ENCODE peak calls at places on chromosomes 1 and 21, in nine cellular contexts. One of them, this sample, is unnamed.

GRCh38 chr1:102879439-102879993 is 228.8 kb downstream of the COL11A1 start:
- DNase-seq in fibroblast of lung: peak; percentile 38
- DNase-seq in psoas muscle: no peak
- DNase-seq in ovary: no peak
- DNase-seq in upper lobe of right lung: no peak
- DNase-seq in OCI-LY7: no peak
- DNase-seq in pancreas: no peak
- DNase-seq in esophagus muscularis mucosa: no peak
- DNase-seq in PC-9: peak; percentile 82
- DNase-seq in this sample: no peak

GRCh38 chr21:44736291-44737004 is 25.1 kb upstream of the TSPEAR start:
- DNase-seq in OCI-LY7: no peak
- DNase-seq in esophagus muscularis mucosa: no peak
- DNase-seq in psoas muscle: no peak
- DNase-seq in fibroblast of lung: no peak
- DNase-seq in PC-9: peak; percentile 84
- DNase-seq in upper lobe of right lung: peak; percentile 67
- DNase-seq in ovary: no peak
- DNase-seq in pancreas: no peak
- DNase-seq in this sample: no peak

GRCh38 chr1:156900019-156900718 is 6.7 kb downstream of the PEAR1 start:
- DNase-seq in fibroblast of lung: peak; percentile 59
- DNase-seq in OCI-LY7: no peak
- DNase-seq in PC-9: no peak
- DNase-seq in upper lobe of right lung: no peak
- DNase-seq in pancreas: peak; percentile 2
- DNase-seq in ovary: no peak
- DNase-seq in psoas muscle: peak; percentile 34
- DNase-seq in esophagus muscularis mucosa: no peak
- DNase-seq in this sample: no peak

GRCh38 chr1:72282690-72283203 is 408 bp upstream of the NEGR1 start:
- DNase-seq in psoas muscle: peak; percentile 92
- DNase-seq in fibroblast of lung: peak; percentile 92
- DNase-seq in PC-9: peak; percentile 74
- DNase-seq in ovary: peak; percentile 86
- DNase-seq in esophagus muscularis mucosa: peak; percentile 94
- DNase-seq in OCI-LY7: no peak
- DNase-seq in upper lobe of right lung: peak; percentile 92
- DNase-seq in pancreas: peak; percentile 84
- DNase-seq in this sample: peak; percentile 83

GRCh38 chr1:178578541-178578940 is 65.6 kb downstream of the TEX35 start:
- DNase-seq in OCI-LY7: peak; percentile 81
- DNase-seq in upper lobe of right lung: no peak
- DNase-seq in pancreas: no peak
- DNase-seq in fibroblast of lung: no peak
- DNase-seq in psoas muscle: no peak
- DNase-seq in PC-9: no peak
- DNase-seq in esophagus muscularis mucosa: no peak
- DNase-seq in ovary: no peak
- DNase-seq in this sample: no peak

GRCh38 chr1:110464340-110464739 is 13.4 kb downstream of the PROK1 start:
- DNase-seq in OCI-LY7: no peak
- DNase-seq in fibroblast of lung: peak; percentile 47
- DNase-seq in PC-9: peak; percentile 96
- DNase-seq in upper lobe of right lung: no peak
- DNase-seq in esophagus muscularis mucosa: no peak
- DNase-seq in psoas muscle: no peak
- DNase-seq in pancreas: no peak
- DNase-seq in ovary: no peak
- DNase-seq in this sample: peak; percentile 39

GRCh38 chr1:39900662-39901485 is 843 bp downstream of the MYCL start:
- DNase-seq in PC-9: no peak
- DNase-seq in upper lobe of right lung: peak; percentile 78
- DNase-seq in fibroblast of lung: no peak
- DNase-seq in psoas muscle: no peak
- DNase-seq in pancreas: peak; percentile 87
- DNase-seq in ovary: no peak
- DNase-seq in OCI-LY7: no peak
- DNase-seq in esophagus muscularis mucosa: no peak
- DNase-seq in this sample: no peak

GRCh38 chr1:161440312-161440894 is 64.9 kb upstream of the FCGR2A start:
- DNase-seq in pancreas: peak; percentile 84
- DNase-seq in esophagus muscularis mucosa: no peak
- DNase-seq in ovary: peak; percentile 45
- DNase-seq in PC-9: peak; percentile 46
- DNase-seq in psoas muscle: peak; percentile 70
- DNase-seq in fibroblast of lung: peak; percentile 51
- DNase-seq in OCI-LY7: peak; percentile 88
- DNase-seq in upper lobe of right lung: peak; percentile 90
- DNase-seq in this sample: no peak

GRCh38 chr1:81505831-81506230 is 294.9 kb upstream of the ADGRL2 start:
- DNase-seq in OCI-LY7: peak; percentile 43
- DNase-seq in PC-9: no peak
- DNase-seq in esophagus muscularis mucosa: no peak
- DNase-seq in fibroblast of lung: no peak
- DNase-seq in pancreas: no peak
- DNase-seq in psoas muscle: no peak
- DNase-seq in upper lobe of right lung: no peak
- DNase-seq in ovary: no peak
- DNase-seq in this sample: no peak

GRCh38 chr1:150161747-150162581 is 12.2 kb downstream of the PLEKHO1 start:
- DNase-seq in esophagus muscularis mucosa: no peak
- DNase-seq in psoas muscle: no peak
- DNase-seq in ovary: no peak
- DNase-seq in OCI-LY7: peak; percentile 70
- DNase-seq in upper lobe of right lung: no peak
- DNase-seq in pancreas: no peak
- DNase-seq in PC-9: no peak
- DNase-seq in fibroblast of lung: no peak
- DNase-seq in this sample: no peak

GRCh38 chr1:14598007-14598497 is 433 bp upstream of the KAZN start:
- DNase-seq in PC-9: no peak
- DNase-seq in pancreas: peak; percentile 49
- DNase-seq in ovary: no peak
- DNase-seq in upper lobe of right lung: no peak
- DNase-seq in OCI-LY7: no peak
- DNase-seq in esophagus muscularis mucosa: no peak
- DNase-seq in fibroblast of lung: no peak
- DNase-seq in psoas muscle: no peak
- DNase-seq in this sample: no peak

GRCh38 chr1:54332781-54333585 is 73.2 kb downstream of the SSBP3 start:
- DNase-seq in ovary: no peak
- DNase-seq in OCI-LY7: no peak
- DNase-seq in upper lobe of right lung: no peak
- DNase-seq in psoas muscle: no peak
- DNase-seq in PC-9: no peak
- DNase-seq in fibroblast of lung: no peak
- DNase-seq in esophagus muscularis mucosa: no peak
- DNase-seq in pancreas: no peak
- DNase-seq in this sample: no peak

GRCh38 chr1:94324168-94324544 is 86.8 kb upstream of the ARHGAP29 start:
- DNase-seq in fibroblast of lung: no peak
- DNase-seq in psoas muscle: no peak
- DNase-seq in esophagus muscularis mucosa: no peak
- DNase-seq in OCI-LY7: no peak
- DNase-seq in PC-9: peak; percentile 95
- DNase-seq in upper lobe of right lung: no peak
- DNase-seq in ovary: no peak
- DNase-seq in pancreas: no peak
- DNase-seq in this sample: no peak

GRCh38 chr21:45164838-45165237 is 90.5 kb downstream of the ADARB1 start:
- DNase-seq in esophagus muscularis mucosa: peak; percentile 64
- DNase-seq in psoas muscle: no peak
- DNase-seq in PC-9: no peak
- DNase-seq in upper lobe of right lung: no peak
- DNase-seq in fibroblast of lung: no peak
- DNase-seq in ovary: no peak
- DNase-seq in OCI-LY7: no peak
- DNase-seq in pancreas: no peak
- DNase-seq in this sample: no peak

GRCh38 chr1:74463301-74463988 is 49.0 kb downstream of the LRRC53 start:
- DNase-seq in pancreas: no peak
- DNase-seq in psoas muscle: no peak
- DNase-seq in ovary: no peak
- DNase-seq in esophagus muscularis mucosa: no peak
- DNase-seq in OCI-LY7: no peak
- DNase-seq in fibroblast of lung: no peak
- DNase-seq in PC-9: no peak
- DNase-seq in upper lobe of right lung: no peak
- DNase-seq in this sample: no peak

GRCh38 chr1:46522184-46522968 is 29.1 kb downstream of the KNCN start:
- DNase-seq in psoas muscle: peak; percentile 64
- DNase-seq in esophagus muscularis mucosa: no peak
- DNase-seq in OCI-LY7: no peak
- DNase-seq in ovary: no peak
- DNase-seq in pancreas: peak; percentile 43
- DNase-seq in PC-9: peak; percentile 85
- DNase-seq in fibroblast of lung: peak; percentile 71
- DNase-seq in upper lobe of right lung: peak; percentile 82
- DNase-seq in this sample: no peak

GRCh38 chr1:89809556-89809955 is 11.3 kb upstream of the LRRC8D start:
- DNase-seq in OCI-LY7: no peak
- DNase-seq in upper lobe of right lung: no peak
- DNase-seq in PC-9: peak; percentile 80
- DNase-seq in psoas muscle: no peak
- DNase-seq in ovary: no peak
- DNase-seq in fibroblast of lung: no peak
- DNase-seq in pancreas: no peak
- DNase-seq in esophagus muscularis mucosa: no peak
- DNase-seq in this sample: no peak

GRCh38 chr21:34881421-34881820 is 167.7 kb downstream of the RUNX1 start:
- DNase-seq in upper lobe of right lung: no peak
- DNase-seq in pancreas: no peak
- DNase-seq in ovary: no peak
- DNase-seq in fibroblast of lung: peak; percentile 66
- DNase-seq in OCI-LY7: no peak
- DNase-seq in PC-9: peak; percentile 60
- DNase-seq in psoas muscle: no peak
- DNase-seq in esophagus muscularis mucosa: peak; percentile 31
- DNase-seq in this sample: no peak

GRCh38 chr1:204171751-204172178 is 5.6 kb upstream of the REN start:
- DNase-seq in fibroblast of lung: no peak
- DNase-seq in upper lobe of right lung: no peak
- DNase-seq in OCI-LY7: no peak
- DNase-seq in ovary: no peak
- DNase-seq in pancreas: no peak
- DNase-seq in PC-9: peak; percentile 99
- DNase-seq in esophagus muscularis mucosa: no peak
- DNase-seq in psoas muscle: no peak
- DNase-seq in this sample: no peak

GRCh38 chr1:26734501-26735058 is 38.8 kb downstream of the ARID1A start:
- DNase-seq in ovary: no peak
- DNase-seq in psoas muscle: no peak
- DNase-seq in pancreas: no peak
- DNase-seq in esophagus muscularis mucosa: no peak
- DNase-seq in upper lobe of right lung: no peak
- DNase-seq in OCI-LY7: no peak
- DNase-seq in fibroblast of lung: peak; percentile 36
- DNase-seq in PC-9: peak; percentile 39
- DNase-seq in this sample: no peak

GRCh38 chr1:39394598-39394997 is 96.8 kb upstream of the BMP8A start:
- DNase-seq in esophagus muscularis mucosa: no peak
- DNase-seq in ovary: no peak
- DNase-seq in psoas muscle: no peak
- DNase-seq in OCI-LY7: peak; percentile 66
- DNase-seq in pancreas: no peak
- DNase-seq in PC-9: peak; percentile 94
- DNase-seq in fibroblast of lung: no peak
- DNase-seq in upper lobe of right lung: no peak
- DNase-seq in this sample: no peak

GRCh38 chr1:184635347-184636155 is 119.1 kb downstream of the EDEM3 start:
- DNase-seq in upper lobe of right lung: no peak
- DNase-seq in OCI-LY7: no peak
- DNase-seq in esophagus muscularis mucosa: no peak
- DNase-seq in pancreas: no peak
- DNase-seq in psoas muscle: no peak
- DNase-seq in fibroblast of lung: no peak
- DNase-seq in ovary: no peak
- DNase-seq in PC-9: no peak
- DNase-seq in this sample: no peak

GRCh38 chr1:96360036-96360795 is 361.4 kb upstream of the PTBP2 start:
- DNase-seq in OCI-LY7: no peak
- DNase-seq in pancreas: no peak
- DNase-seq in upper lobe of right lung: no peak
- DNase-seq in psoas muscle: no peak
- DNase-seq in esophagus muscularis mucosa: no peak
- DNase-seq in ovary: no peak
- DNase-seq in PC-9: no peak
- DNase-seq in fibroblast of lung: peak; percentile 61
- DNase-seq in this sample: no peak
- H3K27ac ChIP-seq in OCI-LY7: no peak overlapping the region
- H3K27ac ChIP-seq in pancreas: no peak overlapping the region
- H3K27ac ChIP-seq in upper lobe of right lung: no peak overlapping the region
- H3K27ac ChIP-seq in psoas muscle: no peak overlapping the region
- H3K27ac ChIP-seq in esophagus muscularis mucosa: no peak overlapping the region
- H3K27ac ChIP-seq in ovary: no peak overlapping the region
- H3K27ac ChIP-seq in PC-9: no peak overlapping the region
- H3K27ac ChIP-seq in fibroblast of lung: no peak overlapping the region
- H3K27ac ChIP-seq in this sample: no peak overlapping the region

GRCh38 chr1:168343566-168343965 is 62.9 kb downstream of the TBX19 start:
- DNase-seq in esophagus muscularis mucosa: no peak
- DNase-seq in upper lobe of right lung: no peak
- DNase-seq in psoas muscle: no peak
- DNase-seq in OCI-LY7: peak; percentile 2
- DNase-seq in fibroblast of lung: no peak
- DNase-seq in ovary: no peak
- DNase-seq in PC-9: no peak
- DNase-seq in pancreas: no peak
- DNase-seq in this sample: no peak
- TF ChIP-seq CTCF in esophagus muscularis mucosa: no peak
- TF ChIP-seq CTCF in upper lobe of right lung: peak; percentile 10
- TF ChIP-seq CTCF in psoas muscle: no peak
- TF ChIP-seq CTCF in OCI-LY7: peak; percentile 42
- TF ChIP-seq CTCF in fibroblast of lung: no peak
- TF ChIP-seq CTCF in ovary: no peak
- TF ChIP-seq CTCF in PC-9: no peak
- TF ChIP-seq CTCF in pancreas: no peak
- TF ChIP-seq CTCF in this sample: no peak

DNA sequence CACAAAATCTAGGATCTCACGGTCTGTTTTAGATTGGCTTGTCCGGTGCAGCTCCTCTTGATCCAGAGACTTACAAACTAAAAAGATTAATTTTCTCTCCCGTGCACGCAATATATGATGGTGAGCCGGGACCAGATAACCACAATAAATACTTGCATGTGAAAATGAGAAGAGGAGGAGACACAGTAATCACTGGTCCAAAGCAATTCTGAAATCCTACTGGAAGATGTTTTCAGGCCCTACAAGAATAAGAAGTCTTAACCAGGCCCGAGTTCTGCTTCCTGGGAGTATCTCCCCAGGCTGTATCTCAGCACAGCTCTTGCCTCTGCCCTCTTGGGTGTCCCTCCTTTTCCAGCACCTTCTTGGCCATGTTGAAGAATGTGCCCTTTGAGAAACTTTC is 1.0 kb upstream of the WDR4 start:
- DNase-seq in pancreas: peak; percentile 1
- DNase-seq in OCI-LY7: no peak
- DNase-seq in esophagus muscularis mucosa: no peak
- DNase-seq in PC-9: no peak
- DNase-seq in upper lobe of right lung: no peak
- DNase-seq in fibroblast of lung: no peak
- DNase-seq in ovary: no peak
- DNase-seq in psoas muscle: no peak
- DNase-seq in this sample: no peak
- H3K4me3 ChIP-seq in pancreas: peak overlapping the region; percentile 95
- H3K4me3 ChIP-seq in OCI-LY7: peak overlapping the region; percentile 77
- H3K4me3 ChIP-seq in esophagus muscularis mucosa: peak overlapping the region; percentile 73
- H3K4me3 ChIP-seq in PC-9: peak overlapping the region; percentile 61
- H3K4me3 ChIP-seq in upper lobe of right lung: peak overlapping the region; percentile 95
- H3K4me3 ChIP-seq in fibroblast of lung: peak overlapping the region; percentile 87
- H3K4me3 ChIP-seq in ovary: no peak overlapping the region
- H3K4me3 ChIP-seq in psoas muscle: peak overlapping the region; percentile 95
- H3K4me3 ChIP-seq in this sample: peak overlapping the region; percentile 88

GRCh38 chr1:8698012-8698411 is 119.4 kb downstream of the RERE start:
- DNase-seq in pancreas: no peak
- DNase-seq in PC-9: no peak
- DNase-seq in psoas muscle: no peak
- DNase-seq in OCI-LY7: no peak
- DNase-seq in ovary: no peak
- DNase-seq in upper lobe of right lung: no peak
- DNase-seq in fibroblast of lung: no peak
- DNase-seq in esophagus muscularis mucosa: no peak
- DNase-seq in this sample: no peak
- H3K27ac ChIP-seq in pancreas: no peak overlapping the region
- H3K27ac ChIP-seq in PC-9: no peak overlapping the region
- H3K27ac ChIP-seq in psoas muscle: no peak overlapping the region
- H3K27ac ChIP-seq in OCI-LY7: no peak overlapping the region
- H3K27ac ChIP-seq in ovary: no peak overlapping the region
- H3K27ac ChIP-seq in upper lobe of right lung: no peak overlapping the region
- H3K27ac ChIP-seq in fibroblast of lung: no peak overlapping the region
- H3K27ac ChIP-seq in esophagus muscularis mucosa: no peak overlapping the region
- H3K27ac ChIP-seq in this sample: no peak overlapping the region